ENCODE peak calls at places on chromosome 12, in seven cellular contexts. One of them, this sample, is unnamed.

GRCh38 chr12:47014474-47014873 is 64.9 kb upstream of the PCED1B start:
- DNase-seq in endothelial cell of umbilical vein: peak; percentile 89
- DNase-seq in thoracic aorta: no peak
- DNase-seq in central memory CD8-positive, alpha-beta T cell: no peak
- DNase-seq in activated CD4-positive, alpha-beta T cell treated with anti-CD3 and anti-CD28 coated beads, Interleukin-2, amount 50 U/mL, for 48 hours: no peak
- DNase-seq in putamen: no peak
- DNase-seq in NCI-H345: no peak
- DNase-seq in this sample: no peak

GRCh38 chr12:117192057-117192456 is 1.8 kb upstream of the FBXO21 start:
- DNase-seq in endothelial cell of umbilical vein: no peak
- DNase-seq in thoracic aorta: no peak
- DNase-seq in central memory CD8-positive, alpha-beta T cell: no peak
- DNase-seq in activated CD4-positive, alpha-beta T cell treated with anti-CD3 and anti-CD28 coated beads, Interleukin-2, amount 50 U/mL, for 48 hours: no peak
- DNase-seq in putamen: no peak
- DNase-seq in NCI-H345: no peak
- DNase-seq in this sample: no peak

GRCh38 chr12:106139422-106140141 is 828 bp upstream of the NUAK1 start:
- DNase-seq in endothelial cell of umbilical vein: peak; percentile 79
- DNase-seq in thoracic aorta: peak; percentile 43
- DNase-seq in central memory CD8-positive, alpha-beta T cell: no peak
- DNase-seq in activated CD4-positive, alpha-beta T cell treated with anti-CD3 and anti-CD28 coated beads, Interleukin-2, amount 50 U/mL, for 48 hours: peak; percentile 23
- DNase-seq in putamen: peak; percentile 65
- DNase-seq in NCI-H345: peak; percentile 69
- DNase-seq in this sample: no peak

GRCh38 chr12:85468356-85469157 is 188.5 kb downstream of the ALX1 start:
- DNase-seq in endothelial cell of umbilical vein: peak; percentile 80
- DNase-seq in thoracic aorta: no peak
- DNase-seq in central memory CD8-positive, alpha-beta T cell: no peak
- DNase-seq in activated CD4-positive, alpha-beta T cell treated with anti-CD3 and anti-CD28 coated beads, Interleukin-2, amount 50 U/mL, for 48 hours: peak; percentile 7
- DNase-seq in putamen: peak; percentile 30
- DNase-seq in NCI-H345: peak; percentile 71
- DNase-seq in this sample: no peak

GRCh38 chr12:93361159-93361919 is 16.4 kb upstream of the NUDT4 start:
- DNase-seq in endothelial cell of umbilical vein: no peak
- DNase-seq in thoracic aorta: no peak
- DNase-seq in central memory CD8-positive, alpha-beta T cell: no peak
- DNase-seq in activated CD4-positive, alpha-beta T cell treated with anti-CD3 and anti-CD28 coated beads, Interleukin-2, amount 50 U/mL, for 48 hours: no peak
- DNase-seq in putamen: no peak
- DNase-seq in NCI-H345: peak; percentile 64
- DNase-seq in this sample: no peak

GRCh38 chr12:112577473-112578334 is 159.0 kb downstream of the PTPN11 start:
- DNase-seq in endothelial cell of umbilical vein: no peak
- DNase-seq in thoracic aorta: no peak
- DNase-seq in central memory CD8-positive, alpha-beta T cell: no peak
- DNase-seq in activated CD4-positive, alpha-beta T cell treated with anti-CD3 and anti-CD28 coated beads, Interleukin-2, amount 50 U/mL, for 48 hours: no peak
- DNase-seq in putamen: no peak
- DNase-seq in NCI-H345: peak; percentile 79
- DNase-seq in this sample: no peak

GRCh38 chr12:124098101-124098757 is 125.2 kb downstream of the ZNF664 start:
- DNase-seq in endothelial cell of umbilical vein: no peak
- DNase-seq in thoracic aorta: no peak
- DNase-seq in central memory CD8-positive, alpha-beta T cell: no peak
- DNase-seq in activated CD4-positive, alpha-beta T cell treated with anti-CD3 and anti-CD28 coated beads, Interleukin-2, amount 50 U/mL, for 48 hours: no peak
- DNase-seq in putamen: no peak
- DNase-seq in NCI-H345: no peak
- DNase-seq in this sample: no peak

GRCh38 chr12:122830517-122831214 is 4.6 kb upstream of the HIP1R start:
- DNase-seq in endothelial cell of umbilical vein: no peak
- DNase-seq in thoracic aorta: no peak
- DNase-seq in central memory CD8-positive, alpha-beta T cell: no peak
- DNase-seq in activated CD4-positive, alpha-beta T cell treated with anti-CD3 and anti-CD28 coated beads, Interleukin-2, amount 50 U/mL, for 48 hours: no peak
- DNase-seq in putamen: no peak
- DNase-seq in NCI-H345: no peak
- DNase-seq in this sample: no peak

GRCh38 chr12:3976351-3976938 is 103.2 kb upstream of the PARP11 start:
- DNase-seq in endothelial cell of umbilical vein: no peak
- DNase-seq in thoracic aorta: no peak
- DNase-seq in central memory CD8-positive, alpha-beta T cell: no peak
- DNase-seq in activated CD4-positive, alpha-beta T cell treated with anti-CD3 and anti-CD28 coated beads, Interleukin-2, amount 50 U/mL, for 48 hours: no peak
- DNase-seq in putamen: no peak
- DNase-seq in NCI-H345: no peak
- DNase-seq in this sample: no peak

GRCh38 chr12:124605150-124605549 is 37.7 kb upstream of the NCOR2 start:
- DNase-seq in endothelial cell of umbilical vein: no peak
- DNase-seq in thoracic aorta: no peak
- DNase-seq in central memory CD8-positive, alpha-beta T cell: no peak
- DNase-seq in activated CD4-positive, alpha-beta T cell treated with anti-CD3 and anti-CD28 coated beads, Interleukin-2, amount 50 U/mL, for 48 hours: no peak
- DNase-seq in putamen: no peak
- DNase-seq in NCI-H345: no peak
- DNase-seq in this sample: no peak

GRCh38 chr12:89824822-89825221 is 116.2 kb upstream of the ATP2B1 start:
- DNase-seq in endothelial cell of umbilical vein: no peak
- DNase-seq in thoracic aorta: no peak
- DNase-seq in central memory CD8-positive, alpha-beta T cell: no peak
- DNase-seq in activated CD4-positive, alpha-beta T cell treated with anti-CD3 and anti-CD28 coated beads, Interleukin-2, amount 50 U/mL, for 48 hours: no peak
- DNase-seq in putamen: no peak
- DNase-seq in NCI-H345: no peak
- DNase-seq in this sample: no peak

GRCh38 chr12:52141306-52141705 is 50.5 kb downstream of the KRT80 start:
- DNase-seq in endothelial cell of umbilical vein: no peak
- DNase-seq in thoracic aorta: no peak
- DNase-seq in central memory CD8-positive, alpha-beta T cell: no peak
- DNase-seq in activated CD4-positive, alpha-beta T cell treated with anti-CD3 and anti-CD28 coated beads, Interleukin-2, amount 50 U/mL, for 48 hours: no peak
- DNase-seq in putamen: no peak
- DNase-seq in NCI-H345: no peak
- DNase-seq in this sample: no peak

GRCh38 chr12:54988402-54989054 is 4.0 kb upstream of the TESPA1 start:
- DNase-seq in endothelial cell of umbilical vein: peak; percentile 30
- DNase-seq in thoracic aorta: no peak
- DNase-seq in central memory CD8-positive, alpha-beta T cell: no peak
- DNase-seq in activated CD4-positive, alpha-beta T cell treated with anti-CD3 and anti-CD28 coated beads, Interleukin-2, amount 50 U/mL, for 48 hours: no peak
- DNase-seq in putamen: peak; percentile 92
- DNase-seq in NCI-H345: peak; percentile 38
- DNase-seq in this sample: no peak

GRCh38 chr12:104467346-104467837 is 10.6 kb downstream of the CHST11 start:
- DNase-seq in endothelial cell of umbilical vein: no peak
- DNase-seq in thoracic aorta: no peak
- DNase-seq in central memory CD8-positive, alpha-beta T cell: no peak
- DNase-seq in activated CD4-positive, alpha-beta T cell treated with anti-CD3 and anti-CD28 coated beads, Interleukin-2, amount 50 U/mL, for 48 hours: no peak
- DNase-seq in putamen: no peak
- DNase-seq in NCI-H345: no peak
- DNase-seq in this sample: no peak

GRCh38 chr12:2359725-2360629 is 307.2 kb downstream of the CACNA1C start:
- DNase-seq in endothelial cell of umbilical vein: no peak
- DNase-seq in thoracic aorta: no peak
- DNase-seq in central memory CD8-positive, alpha-beta T cell: no peak
- DNase-seq in activated CD4-positive, alpha-beta T cell treated with anti-CD3 and anti-CD28 coated beads, Interleukin-2, amount 50 U/mL, for 48 hours: no peak
- DNase-seq in putamen: no peak
- DNase-seq in NCI-H345: no peak
- DNase-seq in this sample: no peak